ENCODE peak calls at places on chromosomes 5 and 9, in ten cellular contexts. N is tibial nerve; G is fibroblast of mammary gland; U is astrocyte of the spinal cord; E is endothelial cell of umbilical vein; F is WERI-Rb-1; H is testis; Q is mucosa of descending colon; V is CD8-positive, alpha-beta T cell; K is PC-9. Y is an unnamed sample.

GRCh38 chr5:78511116-78511906 is 137.3 kb downstream of the LHFPL2 start:
- DNase-seq in N (no peak), G (no peak), U (no peak), E (peak; percentile 14), F (no peak), H (no peak), Q (no peak), V (no peak), K (no peak), Y (no peak)

GRCh38 chr5:149223081-149223848 is 48.4 kb upstream of the AFAP1L1 start:
- DNase-seq in N (no peak), G (no peak), U (no peak), E (no peak), F (no peak), H (peak; percentile 20), Q (no peak), V (no peak), K (no peak), Y (no peak)

GRCh38 chr5:26482076-26482816 is 556.1 kb downstream of the CDH9 start:
- DNase-seq in N (no peak), G (no peak), U (peak; percentile 1), E (no peak), F (no peak), H (no peak), Q (no peak), V (no peak), K (no peak), Y (no peak)

GRCh38 chr5:100757618-100758017 is 145.5 kb downstream of the ST8SIA4 start:
- DNase-seq in N (no peak), G (no peak), U (no peak), E (no peak), F (no peak), H (no peak), Q (no peak), V (no peak), K (no peak), Y (no peak)

GRCh38 chr5:123351315-123351714 is 71.9 kb downstream of the CEP120 start:
- DNase-seq in N (no peak), G (no peak), U (no peak), E (no peak), F (no peak), H (no peak), Q (no peak), V (no peak), K (no peak), Y (no peak)

GRCh38 chr5:54021413-54022155 is 288.8 kb downstream of the ARL15 start:
- DNase-seq in N (no peak), G (peak; percentile 12), U (peak; percentile 19), E (peak; percentile 7), F (no peak), H (no peak), Q (no peak), V (no peak), K (no peak), Y (peak; percentile 61)

GRCh38 chr9:32264171-32264862 is 120.1 kb upstream of the ACO1 start:
- DNase-seq in N (no peak), G (peak; percentile 30), U (peak; percentile 22), E (no peak), F (peak; percentile 24), H (no peak), Q (no peak), V (no peak), K (no peak), Y (peak; percentile 36)

GRCh38 chr5:171542504-171543150 is 123.2 kb downstream of the FGF18 start:
- DNase-seq in N (no peak), G (no peak), U (no peak), E (no peak), F (no peak), H (no peak), Q (no peak), V (no peak), K (no peak), Y (no peak)

DNA sequence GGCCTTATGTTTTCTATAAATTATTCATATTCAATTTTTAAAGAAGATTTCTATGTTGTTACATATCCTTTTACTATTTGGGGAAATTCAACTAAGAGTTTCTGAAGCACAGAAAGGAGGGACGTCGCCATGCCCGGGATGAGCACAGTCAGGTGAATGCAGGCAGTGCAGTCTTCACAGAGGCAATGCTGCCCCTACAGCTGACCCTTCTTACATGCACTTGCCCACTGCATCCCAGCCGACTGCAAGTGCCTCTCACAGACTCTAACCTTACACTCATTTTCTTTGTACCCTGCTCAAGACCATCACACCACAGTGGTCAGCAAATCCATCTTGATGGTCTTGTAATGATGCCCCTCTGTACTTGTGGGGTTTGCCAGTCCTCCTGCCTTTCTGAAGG is 73.8 kb downstream of the SHC3 start:
- DNase-seq in N (no peak), G (no peak), U (no peak), E (no peak), F (no peak), H (no peak), Q (no peak), V (no peak), K (no peak), Y (no peak)
- H3K4me3 ChIP-seq in N (no peak overlapping the region), G (no peak overlapping the region), U (no peak overlapping the region), E (no peak overlapping the region), F (no peak overlapping the region), H (no peak overlapping the region), Q (no peak overlapping the region), V (no peak overlapping the region), K (no peak overlapping the region), Y (no peak overlapping the region)

GRCh38 chr9:125963932-125964331 is 216.8 kb downstream of the PBX3 start:
- DNase-seq in N (no peak), G (no peak), U (no peak), E (no peak), F (no peak), H (no peak), Q (no peak), V (no peak), K (no peak), Y (no peak)

GRCh38 chr9:125956102-125956501 is 208.9 kb downstream of the PBX3 start:
- DNase-seq in N (no peak), G (no peak), U (no peak), E (no peak), F (no peak), H (no peak), Q (no peak), V (no peak), K (no peak), Y (no peak)

GRCh38 chr9:125961037-125961436 is 213.9 kb downstream of the PBX3 start:
- DNase-seq in N (no peak), G (no peak), U (peak; percentile 59), E (no peak), F (no peak), H (no peak), Q (no peak), V (no peak), K (no peak), Y (no peak)

GRCh38 chr9:125960631-125961030 is 213.5 kb downstream of the PBX3 start:
- DNase-seq in N (no peak), G (no peak), U (peak; percentile 9), E (no peak), F (no peak), H (no peak), Q (no peak), V (no peak), K (no peak), Y (no peak)

DNA sequence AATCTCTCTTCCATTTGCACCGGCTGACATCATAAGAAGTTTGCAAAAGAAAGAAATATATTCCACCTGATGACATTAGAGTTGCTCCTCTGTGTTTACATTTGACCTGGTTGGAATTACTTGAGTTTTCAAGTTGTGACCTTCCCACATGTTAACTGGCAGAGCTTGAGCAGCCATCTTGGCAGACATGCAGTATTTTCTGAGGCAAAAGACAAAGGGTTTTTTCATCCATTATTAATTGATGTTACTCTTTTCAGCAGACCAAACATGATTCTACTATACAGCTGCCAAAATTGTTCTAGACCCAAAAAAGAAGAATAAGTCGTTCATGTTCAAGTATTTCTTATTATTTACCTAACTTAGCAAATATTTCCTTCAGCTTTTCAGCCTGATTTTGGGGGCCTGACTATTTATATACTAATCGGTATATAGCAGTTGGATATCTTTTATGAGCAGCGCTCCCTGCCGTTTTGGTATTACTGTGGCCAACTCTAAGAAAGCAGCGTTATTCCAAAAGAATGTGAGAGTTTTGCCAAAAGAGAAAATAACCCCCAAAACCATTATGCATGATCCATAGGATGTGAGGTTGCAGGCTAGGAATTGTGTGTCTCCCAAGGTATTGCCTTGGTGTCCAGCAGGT is 212.9 kb downstream of the PBX3 start:
- DNase-seq in N (no peak), G (no peak), U (peak; percentile 55), E (no peak), F (no peak), H (no peak), Q (no peak), V (no peak), K (no peak), Y (no peak)
- TF ChIP-seq CTCF in N (no peak), G (no peak), U (peak; percentile 19), E (no peak), F (no peak), H (no peak), Q (no peak), V (no peak), K (no peak), Y (no peak)

DNA sequence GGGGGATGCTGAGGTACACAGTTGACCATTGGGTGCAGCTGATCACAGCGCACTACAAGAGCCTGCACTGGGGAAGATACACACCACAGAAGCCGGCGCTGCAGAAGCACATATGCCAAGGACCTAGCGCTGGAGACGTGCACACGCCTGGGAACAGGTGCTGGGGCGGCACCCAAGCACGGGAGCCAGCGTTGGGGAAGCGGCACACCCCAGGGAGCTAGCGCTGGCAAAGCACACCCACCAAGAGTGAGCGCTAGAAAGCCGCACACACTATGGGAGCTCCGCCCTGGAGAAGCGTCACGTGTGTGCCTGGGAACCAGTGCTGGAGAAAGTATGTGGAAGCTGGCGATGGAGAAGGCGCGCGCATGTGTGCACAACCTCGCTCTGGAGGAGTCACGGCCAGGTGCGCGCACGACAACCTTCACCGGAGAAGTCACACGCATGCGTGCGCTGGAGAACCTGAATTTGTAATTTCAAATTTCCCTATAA is 4.5 kb downstream of the FANCC start:
- DNase-seq in N (no peak), G (peak; percentile 68), U (peak; percentile 46), E (peak; percentile 57), F (peak; percentile 84), H (peak; percentile 78), Q (peak; percentile 87), V (no peak), K (peak; percentile 77), Y (peak; percentile 66)
- H3K4me3 ChIP-seq in N (peak overlapping the region; percentile 31), G (peak overlapping the region; percentile 43), U (peak overlapping the region; percentile 45), E (peak overlapping the region; percentile 41), F (peak overlapping the region; percentile 18), H (peak overlapping the region; percentile 20), Q (no peak overlapping the region), V (no peak overlapping the region), K (peak overlapping the region; percentile 49), Y (peak overlapping the region; percentile 53)

GRCh38 chr9:105658351-105658750 is 3.9 kb upstream of the TAL2 start:
- DNase-seq in N (no peak), G (no peak), U (no peak), E (no peak), F (no peak), H (no peak), Q (no peak), V (no peak), K (no peak), Y (no peak)

GRCh38 chr9:105661011-105661410 is 1.2 kb upstream of the TAL2 start:
- DNase-seq in N (no peak), G (no peak), U (no peak), E (no peak), F (no peak), H (no peak), Q (no peak), V (no peak), K (no peak), Y (no peak)

GRCh38 chr9:105651806-105652205 is 10.5 kb upstream of the TAL2 start:
- DNase-seq in N (no peak), G (no peak), U (no peak), E (no peak), F (peak; percentile 95), H (no peak), Q (no peak), V (no peak), K (no peak), Y (no peak)

GRCh38 chr9:105656131-105656921 is 5.9 kb upstream of the TAL2 start:
- DNase-seq in N (no peak), G (no peak), U (no peak), E (no peak), F (peak; percentile 77), H (peak; percentile 32), Q (peak; percentile 61), V (no peak), K (no peak), Y (no peak)
- TF ChIP-seq CTCF in N (no peak), G (no peak), U (peak; percentile 1), E (peak; percentile 16), F (peak; percentile 43), H (no peak), Q (no peak), V (no peak), K (no peak), Y (no peak)